ENCODE peak calls at places on chromosomes 3 and 15, in five cellular contexts. G is mucosa of descending colon, F is ureter, U is caudate nucleus, W is posterior cingulate gyrus. M is an unnamed sample.

GRCh38 chr15:79004336-79004735 is 59.5 kb upstream of the CTSH start:
- DNase-seq in G (no peak), F (no peak), U (no peak), W (no peak), M (no peak)

GRCh38 chr15:41334293-41335120 is 1.8 kb downstream of the NUSAP1 start:
- DNase-seq in G (no peak), F (no peak), U (no peak), W (no peak), M (no peak)

GRCh38 chr3:172467170-172467824 is 19.0 kb upstream of the GHSR start:
- DNase-seq in G (no peak), F (no peak), U (no peak), W (no peak), M (no peak)

GRCh38 chr15:67571643-67572415 is 29.3 kb downstream of the MAP2K5 start:
- DNase-seq in G (peak), F (no peak), U (no peak), W (no peak), M (no peak)

GRCh38 chr15:52557242-52557641 is 11.6 kb downstream of the ARPP19 start:
- DNase-seq in G (no peak), F (no peak), U (no peak), W (no peak), M (no peak)

GRCh38 chr15:33296050-33296449 is 14.7 kb upstream of the RYR3 start:
- DNase-seq in G (no peak), F (no peak), U (no peak), W (no peak), M (no peak)

GRCh38 chr15:80404719-80405553 is 754 bp downstream of the ARNT2 start:
- DNase-seq in G (peak), F (peak), U (peak), W (peak), M (no peak)

GRCh38 chr3:150379469-150379868 is 28.6 kb upstream of the TSC22D2 start:
- DNase-seq in G (no peak), F (no peak), U (no peak), W (no peak), M (no peak)

M was measured in anterior cingulate cortex.